ENCODE peak calls at places on chromosome 4, in eight cellular contexts. E is A172, R is ovary, P is Caki2, V is AG08395, G is NCI-H1092, U is neural progenitor cell, J is body of pancreas. K is an unnamed sample.

GRCh38 chr4:154618708-154619315 is 6.4 kb upstream of the FGG start:
- DNase-seq in E (peak), R (no peak), P (peak), V (peak), G (peak), U (peak), J (peak), K (no peak)

GRCh38 chr4:148793221-148793620 is 351.0 kb upstream of the NR3C2 start:
- DNase-seq in E (peak), R (no peak), P (no peak), V (no peak), G (no peak), U (no peak), J (no peak), K (no peak)

GRCh38 chr4:1593881-1594345 is 90.2 kb downstream of the FAM53A start:
- DNase-seq in E (no peak), R (no peak), P (no peak), V (no peak), G (no peak), U (peak), J (no peak), K (no peak)

GRCh38 chr4:48141048-48141447 is 7.0 kb upstream of the TXK start:
- DNase-seq in E (peak), R (no peak), P (peak), V (peak), G (peak), U (peak), J (no peak), K (no peak)

GRCh38 chr4:104169437-104169836 is 325.3 kb downstream of the CXXC4 start:
- DNase-seq in E (no peak), R (no peak), P (no peak), V (no peak), G (no peak), U (no peak), J (no peak), K (no peak)

GRCh38 chr4:56640907-56641493 is 40.1 kb downstream of the HOPX start:
- DNase-seq in E (no peak), R (no peak), P (no peak), V (no peak), G (no peak), U (no peak), J (no peak), K (no peak)

GRCh38 chr4:67877086-67877485 is 6.7 kb downstream of the TMPRSS11D start:
- DNase-seq in E (no peak), R (no peak), P (no peak), V (no peak), G (no peak), U (no peak), J (no peak), K (no peak)

GRCh38 chr4:133588306-133588705 is 439.2 kb downstream of the PCDH10 start:
- DNase-seq in E (no peak), R (no peak), P (no peak), V (no peak), G (no peak), U (no peak), J (no peak), K (no peak)

GRCh38 chr4:6616087-6616995 is 24.1 kb upstream of the MRFAP1 start:
- DNase-seq in E (no peak), R (no peak), P (no peak), V (no peak), G (no peak), U (no peak), J (no peak), K (no peak)

GRCh38 chr4:105280338-105280809 is 133.7 kb downstream of the TET2 start:
- DNase-seq in E (peak), R (no peak), P (no peak), V (peak), G (no peak), U (no peak), J (no peak), K (no peak)

GRCh38 chr4:98828801-98829200 is 100.1 kb downstream of the EIF4E start:
- DNase-seq in E (no peak), R (no peak), P (no peak), V (no peak), G (no peak), U (peak), J (no peak), K (no peak)

GRCh38 chr4:155722816-155723499 is 35.9 kb upstream of the GUCY1B1 start:
- DNase-seq in E (peak), R (no peak), P (peak), V (peak), G (no peak), U (no peak), J (no peak), K (no peak)

GRCh38 chr4:25031077-25031606 is 396 bp upstream of the LGI2 start:
- DNase-seq in E (no peak), R (peak), P (no peak), V (peak), G (peak), U (peak), J (no peak), K (no peak)

GRCh38 chr4:186627226-186627865 is 72.0 kb upstream of the MTNR1A start:
- DNase-seq in E (peak), R (no peak), P (peak), V (no peak), G (no peak), U (no peak), J (no peak), K (no peak)

GRCh38 chr4:174461438-174462106 is 60.7 kb downstream of the HPGD start:
- DNase-seq in E (no peak), R (no peak), P (peak), V (no peak), G (no peak), U (no peak), J (no peak), K (no peak)

GRCh38 chr4:188268081-188268908 is 129.1 kb downstream of the TRIML1 start:
- DNase-seq in E (no peak), R (no peak), P (no peak), V (no peak), G (no peak), U (no peak), J (no peak), K (no peak)

GRCh38 chr4:101349346-101350064 is 2.2 kb upstream of the PPP3CA start:
- DNase-seq in E (peak), R (peak), P (no peak), V (no peak), G (peak), U (no peak), J (peak), K (no peak)

GRCh38 chr4:40438384-40439026 is 103.4 kb downstream of the CHRNA9 start:
- DNase-seq in E (no peak), R (no peak), P (no peak), V (no peak), G (no peak), U (no peak), J (no peak), K (no peak)

GRCh38 chr4:7051144-7051495 is 7.9 kb downstream of the TADA2B start:
- DNase-seq in E (no peak), R (no peak), P (no peak), V (no peak), G (no peak), U (no peak), J (no peak), K (no peak)

GRCh38 chr4:34105311-34105710 is 2139.0 kb downstream of the ARAP2 start:
- DNase-seq in E (no peak), R (no peak), P (no peak), V (no peak), G (no peak), U (no peak), J (no peak), K (no peak)

GRCh38 chr4:174775366-174775765 is 53.7 kb downstream of the GLRA3 start:
- DNase-seq in E (peak), R (no peak), P (no peak), V (no peak), G (no peak), U (no peak), J (no peak), K (no peak)

GRCh38 chr4:1042352-1043025 is 31.1 kb downstream of the FGFRL1 start:
- DNase-seq in E (no peak), R (peak), P (no peak), V (no peak), G (no peak), U (no peak), J (no peak), K (no peak)

GRCh38 chr4:83189631-83190136 is 75.2 kb upstream of the PLAC8 start:
- DNase-seq in E (no peak), R (no peak), P (no peak), V (no peak), G (no peak), U (peak), J (no peak), K (no peak)

GRCh38 chr4:188246488-188246887 is 107.2 kb downstream of the TRIML1 start:
- DNase-seq in E (peak), R (no peak), P (no peak), V (no peak), G (no peak), U (peak), J (no peak), K (no peak)

GRCh38 chr4:76155979-76156378 is 7.8 kb upstream of the NUP54 start:
- DNase-seq in E (no peak), R (no peak), P (no peak), V (no peak), G (no peak), U (no peak), J (no peak), K (no peak)

GRCh38 chr4:86223472-86223871 is 136.4 kb downstream of the MAPK10 start:
- DNase-seq in E (peak), R (no peak), P (no peak), V (peak), G (no peak), U (peak), J (no peak), K (peak)

GRCh38 chr4:7464259-7464655 is 29.5 kb upstream of the PSAPL1 start:
- DNase-seq in E (no peak), R (no peak), P (no peak), V (no peak), G (no peak), U (peak), J (no peak), K (no peak)

GRCh38 chr4:127540497-127541026 is 92.2 kb upstream of the INTU start:
- DNase-seq in E (no peak), R (no peak), P (no peak), V (no peak), G (no peak), U (no peak), J (no peak), K (no peak)

GRCh38 chr4:22897520-22898108 is 204.9 kb downstream of the GBA3 start:
- DNase-seq in E (peak), R (no peak), P (peak), V (peak), G (peak), U (peak), J (peak), K (peak)

GRCh38 chr4:80608285-80608980 is 272.9 kb downstream of the CFAP299 start:
- DNase-seq in E (no peak), R (no peak), P (no peak), V (peak), G (no peak), U (no peak), J (no peak), K (no peak)

GRCh38 chr4:20252656-20253271 is 1.1 kb downstream of the SLIT2 start:
- DNase-seq in E (no peak), R (peak), P (no peak), V (peak), G (no peak), U (peak), J (peak), K (no peak)